ENCODE peak calls at places on chromosomes 16 and 17, in four cellular contexts. Q is HT1080; W is activated CD4-positive, CD25-positive, alpha-beta regulatory T cell; S is NCI-H2171. Z is an unnamed sample.

GRCh38 chr17:14298221-14298994 is 2.5 kb upstream of the HS3ST3B1 start:
- DNase-seq in Q (no peak), W (no peak), S (no peak), Z (no peak)

GRCh38 chr16:72240949-72241348 is 69.0 kb upstream of the PMFBP1 start:
- DNase-seq in Q (no peak), W (no peak), S (no peak), Z (no peak)

GRCh38 chr16:23343643-23344612 is 41.8 kb downstream of the SCNN1B start:
- DNase-seq in Q (no peak), W (no peak), S (no peak), Z (no peak)

GRCh38 chr17:80513201-80513600 is 31.4 kb upstream of the RPTOR start:
- DNase-seq in Q (no peak), W (no peak), S (no peak), Z (no peak)

GRCh38 chr16:50741225-50741807 is 570 bp upstream of the CYLD start:
- DNase-seq in Q (peak), W (no peak), S (no peak), Z (no peak)

GRCh38 chr17:83154311-83155127 is 75.1 kb downstream of the METRNL start:
- DNase-seq in Q (no peak), W (no peak), S (no peak), Z (no peak)

GRCh38 chr17:37570527-37571093 is 38.6 kb downstream of the SYNRG start:
- DNase-seq in Q (peak), W (no peak), S (no peak), Z (peak)

GRCh38 chr17:56319531-56319930 is 166.3 kb downstream of the ANKFN1 start:
- DNase-seq in Q (peak), W (no peak), S (peak), Z (peak)